ENCODE peak calls at places on chromosome 21, in four cellular contexts. F is HepG2, B is K562, H is H1. W is an unnamed sample.

GRCh38 chr21:38798481-38798882 is 7.2 kb upstream of the ETS2 start:
- DNase-seq in H (no peak), F (no peak), B (peak), W (no peak)

GRCh38 chr21:39232926-39233325 is 49.7 kb upstream of the PSMG1 start:
- DNase-seq in H (no peak), B (no peak), F (no peak), W (no peak)

GRCh38 chr21:38352536-38353219 is 95.9 kb downstream of the KCNJ15 start:
- DNase-seq in B (peak), H (peak), F (peak), W (no peak)

GRCh38 chr21:26842976-26843911 is 2.0 kb downstream of the ADAMTS1 start:
- DNase-seq in F (no peak), H (peak), B (no peak), W (no peak)

GRCh38 chr21:29025328-29025713 is 853 bp downstream of the USP16 start:
- DNase-seq in H (no peak), B (no peak), F (no peak), W (no peak)

GRCh38 chr21:25837545-25838263 is 102.9 kb downstream of the GABPA start:
- DNase-seq in H (no peak), B (no peak), F (no peak), W (no peak)

GRCh38 chr21:43864806-43865470 is at the start of gene AGPAT3:
- DNase-seq in F (no peak), H (no peak), B (peak), W (no peak)

GRCh38 chr21:42258150-42258884 is 39.4 kb downstream of the ABCG1 start:
- DNase-seq in B (peak), F (peak), H (peak), W (no peak)

GRCh38 chr21:29477941-29478340 is 179.2 kb downstream of the BACH1 start:
- DNase-seq in B (no peak), F (no peak), H (no peak), W (no peak)

GRCh38 chr21:43909736-43910455 is 44.9 kb downstream of the AGPAT3 start:
- DNase-seq in H (no peak), B (no peak), F (no peak), W (no peak)

GRCh38 chr21:38434913-38435533 is 63.3 kb downstream of the ERG start:
- DNase-seq in H (no peak), B (no peak), F (no peak), W (no peak)

GRCh38 chr21:34302496-34302895 is 61.3 kb upstream of the KCNE2 start:
- DNase-seq in B (no peak), F (no peak), H (no peak), W (no peak)

GRCh38 chr21:39313457-39314154 is at the start of gene BRWD1:
- DNase-seq in B (peak), H (peak), F (peak), W (no peak)

GRCh38 chr21:40355076-40355475 is 487.8 kb downstream of the PCP4 start:
- DNase-seq in H (no peak), F (no peak), B (no peak), W (no peak)

GRCh38 chr21:41848533-41848932 is 30.6 kb downstream of the PRDM15 start:
- DNase-seq in H (no peak), B (no peak), F (no peak), W (no peak)

GRCh38 chr21:26169611-26170470 is 729 bp downstream of the APP start:
- DNase-seq in F (no peak), H (peak), B (no peak), W (no peak)

GRCh38 chr21:38619865-38620513 is 121.7 kb upstream of the ERG start:
- DNase-seq in H (no peak), B (no peak), F (no peak), W (no peak)

GRCh38 chr21:40015818-40016217 is 148.6 kb downstream of the PCP4 start:
- DNase-seq in F (no peak), H (peak), B (no peak), W (no peak)

GRCh38 chr21:43323244-43324005 is 103.5 kb downstream of the SIK1 start:
- DNase-seq in F (no peak), H (no peak), B (no peak), W (no peak)

GRCh38 chr21:42755766-42756579 is 102.6 kb downstream of the PDE9A start:
- DNase-seq in H (no peak), B (peak), F (no peak), W (no peak)

GRCh38 chr21:34653522-34653921 is 15.3 kb upstream of the CLIC6 start:
- DNase-seq in F (no peak), B (no peak), H (no peak), W (no peak)

GRCh38 chr21:33262921-33263320 is 3.2 kb upstream of the IL10RB start:
- DNase-seq in B (no peak), H (no peak), F (no peak), W (no peak)

GRCh38 chr21:42271065-42271464 is 44.1 kb downstream of the TFF3 start:
- DNase-seq in H (no peak), B (no peak), F (no peak), W (no peak)

GRCh38 chr21:38817371-38818335 is 11.9 kb downstream of the ETS2 start:
- DNase-seq in B (no peak), H (no peak), F (no peak), W (no peak)

DNA sequence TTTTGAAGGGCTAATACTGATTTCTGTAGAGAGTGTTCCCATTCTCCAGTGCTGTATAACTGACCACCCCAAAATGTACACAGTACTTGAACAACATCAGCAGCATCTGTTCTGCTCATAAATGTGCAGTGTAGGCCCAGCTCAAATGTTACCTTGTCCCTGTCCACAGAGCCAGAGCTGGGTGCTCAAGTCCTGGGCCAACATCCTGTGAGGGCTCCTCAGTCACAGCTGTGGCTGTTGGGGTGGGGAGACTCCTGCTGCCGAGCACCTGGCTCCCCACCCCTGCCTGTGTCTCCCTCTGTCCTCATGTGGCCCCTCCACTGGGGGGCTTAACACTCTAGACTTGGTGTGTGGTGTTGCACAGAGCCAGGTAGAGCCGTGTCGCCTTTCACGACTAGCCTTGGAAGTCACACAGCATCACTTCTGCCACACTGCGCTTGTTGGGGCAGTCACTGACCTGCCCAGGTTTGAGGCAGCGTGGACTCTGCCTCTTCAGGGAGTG is 30.5 kb downstream of the DIP2A start:
- DNase-seq in F (no peak), B (no peak), H (no peak), W (no peak)
- TF ChIP-seq EP300 in F (no peak), B (no peak), H (no peak), W (no peak)

GRCh38 chr21:35840949-35841348 is 219.4 kb downstream of the SETD4 start:
- DNase-seq in B (no peak), H (no peak), F (no peak), W (no peak)
- TF ChIP-seq BRCA1 in B (no peak), H (no peak), F (no peak), W (no peak)

GRCh38 chr21:17925900-17926299 is 106.7 kb upstream of the C21orf91 start:
- DNase-seq in B (no peak), H (no peak), F (peak), W (no peak)
- TF ChIP-seq TAF1 in B (no peak), H (no peak), F (no peak), W (no peak)

DNA sequence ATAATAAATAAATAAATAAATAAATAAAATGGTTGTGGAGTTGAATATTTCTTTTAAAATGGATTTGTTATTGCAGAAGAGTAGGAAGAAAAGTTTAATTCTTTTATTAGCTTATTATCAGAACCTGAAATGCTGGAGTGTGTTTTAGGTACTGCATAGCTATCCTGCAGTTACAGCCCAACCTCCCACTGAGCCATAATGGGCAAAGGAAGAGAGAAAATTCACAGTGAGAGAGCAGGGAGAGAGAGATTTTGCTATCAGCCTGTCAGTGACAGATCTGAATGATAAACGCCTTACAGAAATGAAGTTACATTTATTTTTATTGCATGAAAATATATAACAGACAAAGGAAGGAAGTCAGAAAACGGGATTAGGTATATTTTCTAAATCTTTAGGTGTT is 425.2 kb downstream of the USP25 start:
- DNase-seq in H (no peak), F (no peak), B (no peak), W (no peak)
- TF ChIP-seq EP300 in H (no peak), F (no peak), B (no peak), W (no peak)

DNA sequence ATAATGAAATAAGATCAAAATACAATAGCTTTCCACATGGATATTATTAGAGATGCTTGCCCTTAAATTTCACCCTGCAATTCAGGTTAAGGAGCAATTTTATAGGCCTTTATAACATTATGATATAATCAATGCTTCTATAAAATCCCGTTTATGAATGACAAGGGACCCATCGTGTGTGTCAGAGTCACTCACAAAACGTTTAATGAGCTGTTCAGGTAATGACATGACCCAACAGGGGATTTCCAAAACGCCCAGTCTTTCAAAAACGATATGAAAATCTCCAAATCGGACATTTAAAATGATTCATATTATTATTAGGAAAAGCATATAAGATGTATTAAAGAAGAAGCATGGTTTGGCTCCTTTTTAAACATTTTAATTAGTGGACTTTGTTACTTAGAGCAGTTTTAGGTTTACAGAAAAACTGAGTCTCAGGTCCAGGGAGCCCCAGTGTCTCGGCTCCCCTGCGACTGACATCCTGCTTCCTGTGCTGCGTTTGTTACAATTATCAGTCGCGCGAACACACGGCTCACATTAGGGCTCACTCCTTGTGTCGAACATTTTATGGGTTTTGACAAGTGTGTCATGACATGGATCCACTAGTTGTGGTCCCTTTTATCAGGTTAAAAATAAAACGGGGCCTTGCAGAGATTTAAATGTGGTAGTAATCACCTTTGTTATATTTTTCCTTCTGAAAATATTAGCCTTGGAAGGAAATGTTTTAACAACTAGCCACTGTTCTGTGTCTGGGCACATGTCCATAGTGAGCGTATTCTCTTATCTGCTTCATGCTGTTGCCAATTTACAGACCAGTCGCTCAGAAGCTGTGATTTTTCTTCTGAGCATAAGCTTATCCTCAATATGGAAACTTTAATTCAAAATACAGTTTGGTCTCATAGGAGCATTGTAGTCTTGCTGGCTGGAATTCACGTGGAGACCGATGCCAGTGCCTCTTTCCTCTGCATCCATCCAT is 52.0 kb upstream of the POFUT2 start:
- DNase-seq in H (no peak), F (no peak), B (no peak), W (no peak)
- TF ChIP-seq BRCA1 in H (no peak), F (no peak), B (no peak), W (no peak)